ENCODE peak calls at places on chromosomes 11 and 22, in four cellular contexts. One of them, this sample, is unnamed.

GRCh38 chr11:10352911-10353550 is 48.2 kb downstream of the ADM start:
- DNase-seq in heart left ventricle: no peak
- DNase-seq in ovary: no peak
- DNase-seq in RWPE1: no peak
- DNase-seq in this sample: no peak

GRCh38 chr11:94678236-94678635 is 89.9 kb upstream of the AMOTL1 start:
- DNase-seq in ovary: no peak
- DNase-seq in RWPE1: peak
- DNase-seq in heart left ventricle: no peak
- DNase-seq in this sample: no peak

GRCh38 chr11:68369161-68369560 is 56.8 kb downstream of the LRP5 start:
- DNase-seq in heart left ventricle: no peak
- DNase-seq in ovary: no peak
- DNase-seq in RWPE1: no peak
- DNase-seq in this sample: no peak

GRCh38 chr22:26481112-26481693 is 2.4 kb downstream of the HPS4 start:
- DNase-seq in heart left ventricle: no peak
- DNase-seq in RWPE1: no peak
- DNase-seq in ovary: no peak
- DNase-seq in this sample: no peak

GRCh38 chr22:48712558-48712957 is 1115.1 kb downstream of the BRD1 start:
- DNase-seq in RWPE1: no peak
- DNase-seq in heart left ventricle: peak
- DNase-seq in ovary: no peak
- DNase-seq in this sample: no peak

GRCh38 chr11:72738199-72739141 is 13.7 kb downstream of the ARAP1 start:
- DNase-seq in ovary: no peak
- DNase-seq in RWPE1: peak
- DNase-seq in heart left ventricle: peak
- DNase-seq in this sample: no peak

GRCh38 chr11:40797981-40798380 is 661.5 kb downstream of the LRRC4C start:
- DNase-seq in ovary: no peak
- DNase-seq in heart left ventricle: no peak
- DNase-seq in RWPE1: peak
- DNase-seq in this sample: no peak

GRCh38 chr11:57763568-57763967 is 2.0 kb downstream of the CTNND1 start:
- DNase-seq in ovary: no peak
- DNase-seq in heart left ventricle: no peak
- DNase-seq in RWPE1: peak
- DNase-seq in this sample: no peak

GRCh38 chr11:132448334-132448995 is 1078.0 kb downstream of the NTM start:
- DNase-seq in RWPE1: no peak
- DNase-seq in ovary: no peak
- DNase-seq in heart left ventricle: no peak
- DNase-seq in this sample: no peak

GRCh38 chr11:96038046-96038445 is 114.1 kb upstream of the MTMR2 start:
- DNase-seq in ovary: no peak
- DNase-seq in heart left ventricle: no peak
- DNase-seq in RWPE1: no peak
- DNase-seq in this sample: no peak

GRCh38 chr11:134275534-134276395 is at the start of gene GLB1L3:
- DNase-seq in ovary: no peak
- DNase-seq in heart left ventricle: no peak
- DNase-seq in RWPE1: peak
- DNase-seq in this sample: no peak

GRCh38 chr11:132439711-132440300 is 1069.4 kb downstream of the NTM start:
- DNase-seq in heart left ventricle: no peak
- DNase-seq in ovary: no peak
- DNase-seq in RWPE1: no peak
- DNase-seq in this sample: no peak

GRCh38 chr11:94602430-94603372 is 35.5 kb downstream of the PIWIL4 start:
- DNase-seq in heart left ventricle: peak
- DNase-seq in RWPE1: peak
- DNase-seq in ovary: peak
- DNase-seq in this sample: no peak

GRCh38 chr11:63761173-63761572 is 7.4 kb downstream of the ZFTA start:
- DNase-seq in heart left ventricle: no peak
- DNase-seq in RWPE1: no peak
- DNase-seq in ovary: no peak
- DNase-seq in this sample: no peak
- H3K27ac ChIP-seq in heart left ventricle: no peak
- H3K27ac ChIP-seq in RWPE1: peak
- H3K27ac ChIP-seq in ovary: no peak
- H3K27ac ChIP-seq in this sample: no peak

GRCh38 chr11:17408641-17409040 is 20.2 kb upstream of the KCNJ11 start:
- DNase-seq in heart left ventricle: peak
- DNase-seq in RWPE1: no peak
- DNase-seq in ovary: no peak
- DNase-seq in this sample: no peak

GRCh38 chr11:17408026-17408425 is 19.6 kb upstream of the KCNJ11 start:
- DNase-seq in ovary: no peak
- DNase-seq in heart left ventricle: no peak
- DNase-seq in RWPE1: no peak
- DNase-seq in this sample: no peak

GRCh38 chr11:17411418-17411817 is 23.0 kb upstream of the KCNJ11 start:
- DNase-seq in ovary: no peak
- DNase-seq in RWPE1: no peak
- DNase-seq in heart left ventricle: no peak
- DNase-seq in this sample: no peak

GRCh38 chr11:17412488-17413180 is 24.2 kb upstream of the KCNJ11 start:
- DNase-seq in heart left ventricle: no peak
- DNase-seq in ovary: no peak
- DNase-seq in RWPE1: no peak
- DNase-seq in this sample: no peak

GRCh38 chr11:17410606-17411379 is 22.3 kb upstream of the KCNJ11 start:
- DNase-seq in RWPE1: no peak
- DNase-seq in ovary: no peak
- DNase-seq in heart left ventricle: no peak
- DNase-seq in this sample: no peak
- H3K27ac ChIP-seq in RWPE1: no peak
- H3K27ac ChIP-seq in ovary: no peak
- H3K27ac ChIP-seq in heart left ventricle: no peak
- H3K27ac ChIP-seq in this sample: no peak

GRCh38 chr11:2922635-2923034 is 6.6 kb downstream of the PHLDA2 start:
- DNase-seq in RWPE1: no peak
- DNase-seq in ovary: no peak
- DNase-seq in heart left ventricle: no peak
- DNase-seq in this sample: no peak

GRCh38 chr11:2924381-2924780 is 4.8 kb downstream of the PHLDA2 start:
- DNase-seq in heart left ventricle: no peak
- DNase-seq in ovary: no peak
- DNase-seq in RWPE1: peak
- DNase-seq in this sample: no peak

GRCh38 chr11:2921742-2922493 is 7.3 kb downstream of the PHLDA2 start:
- DNase-seq in heart left ventricle: no peak
- DNase-seq in RWPE1: no peak
- DNase-seq in ovary: no peak
- DNase-seq in this sample: no peak

GRCh38 chr11:2924821-2925675 is 4.2 kb downstream of the PHLDA2 start:
- DNase-seq in ovary: no peak
- DNase-seq in RWPE1: no peak
- DNase-seq in heart left ventricle: peak
- DNase-seq in this sample: no peak

GRCh38 chr11:2923446-2924375 is 5.5 kb downstream of the PHLDA2 start:
- DNase-seq in ovary: no peak
- DNase-seq in RWPE1: no peak
- DNase-seq in heart left ventricle: no peak
- DNase-seq in this sample: no peak
- H3K27ac ChIP-seq in ovary: no peak
- H3K27ac ChIP-seq in RWPE1: peak
- H3K27ac ChIP-seq in heart left ventricle: no peak
- H3K27ac ChIP-seq in this sample: no peak

GRCh38 chr22:35837328-35837727 is 119.7 kb downstream of the APOL5 start:
- DNase-seq in ovary: no peak
- DNase-seq in heart left ventricle: no peak
- DNase-seq in RWPE1: no peak
- DNase-seq in this sample: no peak
- H3K27ac ChIP-seq in ovary: no peak
- H3K27ac ChIP-seq in heart left ventricle: peak
- H3K27ac ChIP-seq in RWPE1: no peak
- H3K27ac ChIP-seq in this sample: no peak

GRCh38 chr22:37514526-37515051 is 4.6 kb downstream of the CARD10 start:
- DNase-seq in ovary: no peak
- DNase-seq in RWPE1: no peak
- DNase-seq in heart left ventricle: no peak
- DNase-seq in this sample: no peak

GRCh38 chr22:37508431-37508963 is 10.7 kb downstream of the CARD10 start:
- DNase-seq in heart left ventricle: peak
- DNase-seq in ovary: no peak
- DNase-seq in RWPE1: no peak
- DNase-seq in this sample: no peak

GRCh38 chr22:37509026-37509886 is 10.0 kb downstream of the CARD10 start:
- DNase-seq in ovary: no peak
- DNase-seq in heart left ventricle: no peak
- DNase-seq in RWPE1: no peak
- DNase-seq in this sample: no peak

GRCh38 chr22:37510046-37510445 is 9.2 kb downstream of the CARD10 start:
- DNase-seq in heart left ventricle: no peak
- DNase-seq in ovary: no peak
- DNase-seq in RWPE1: no peak
- DNase-seq in this sample: no peak

GRCh38 chr22:37511368-37512104 is 7.7 kb downstream of the CARD10 start:
- DNase-seq in heart left ventricle: no peak
- DNase-seq in RWPE1: no peak
- DNase-seq in ovary: no peak
- DNase-seq in this sample: no peak
- H3K27ac ChIP-seq in heart left ventricle: no peak
- H3K27ac ChIP-seq in RWPE1: peak
- H3K27ac ChIP-seq in ovary: no peak
- H3K27ac ChIP-seq in this sample: no peak

DNA sequence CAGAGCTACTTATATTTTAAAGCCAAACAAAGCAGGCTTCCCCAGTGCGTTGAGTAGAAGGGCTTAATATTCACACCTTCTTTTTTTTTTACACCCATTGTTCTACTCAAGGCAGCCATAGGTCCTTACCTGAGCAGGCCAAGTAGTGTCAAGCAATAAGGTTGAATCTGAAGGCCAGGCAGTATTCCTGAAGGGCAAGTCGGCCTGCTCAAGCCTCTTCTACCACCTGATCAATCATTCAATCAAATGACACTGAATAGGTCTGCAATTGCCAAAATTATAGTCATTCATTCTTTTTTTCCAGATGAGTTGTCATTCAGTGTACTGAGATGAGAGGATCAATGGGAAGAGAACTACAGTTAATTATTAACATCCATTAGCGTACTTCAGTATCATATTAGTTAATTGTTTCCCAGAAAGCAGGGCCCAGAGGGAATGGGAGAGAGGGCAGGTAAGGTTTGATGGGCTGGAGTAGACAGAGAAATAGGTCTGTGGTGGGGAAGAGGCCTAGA is 11.9 kb upstream of the PPP2R1B start:
- DNase-seq in heart left ventricle: no peak
- DNase-seq in ovary: no peak
- DNase-seq in RWPE1: no peak
- DNase-seq in this sample: no peak
- H3K27ac ChIP-seq in heart left ventricle: no peak
- H3K27ac ChIP-seq in ovary: no peak
- H3K27ac ChIP-seq in RWPE1: no peak
- H3K27ac ChIP-seq in this sample: no peak

GRCh38 chr11:66012946-66013761 is 1.3 kb downstream of the CST6 start:
- DNase-seq in RWPE1: no peak
- DNase-seq in heart left ventricle: peak
- DNase-seq in ovary: no peak
- DNase-seq in this sample: no peak
- H3K27ac ChIP-seq in RWPE1: peak
- H3K27ac ChIP-seq in heart left ventricle: no peak
- H3K27ac ChIP-seq in ovary: no peak
- H3K27ac ChIP-seq in this sample: peak

This sample was measured in thoracic aorta.